ENCODE peak calls at places on chromosomes 12 and 14, in eight cellular contexts. I is NCI-H1930; J is stimulated activated CD4-positive, alpha-beta T cell treated with anti-CD3 and anti-CD28 coated beads, TNF-alpha, amount 100 ng/mL, for 1 hour; T is heart left ventricle; C is upper lobe of left lung; M is EL; D is non-pigmented ciliary epithelial cell; R is endodermal cell. N is an unnamed sample.

GRCh38 chr12:17928708-17929366 is 161.2 kb downstream of the RERGL start:
- DNase-seq in I (no peak), J (no peak), T (no peak), C (no peak), M (peak), D (peak), R (no peak), N (no peak)

GRCh38 chr14:103128631-103129300 is 5.5 kb downstream of the TNFAIP2 start:
- DNase-seq in I (no peak), J (no peak), T (no peak), C (no peak), M (no peak), D (no peak), R (no peak), N (no peak)

GRCh38 chr14:20690848-20691640 is 2.5 kb downstream of the ANG start:
- DNase-seq in I (peak), J (peak), T (peak), C (no peak), M (peak), D (no peak), R (peak), N (no peak)

GRCh38 chr14:104143521-104144452 is 5.4 kb downstream of the KIF26A start:
- DNase-seq in I (no peak), J (no peak), T (no peak), C (no peak), M (no peak), D (no peak), R (peak), N (peak)

GRCh38 chr12:6943387-6943718 is 263 bp upstream of the RNU7-1 start:
- DNase-seq in I (peak), J (peak), T (peak), C (peak), M (peak), D (peak), R (peak), N (peak)

GRCh38 chr12:54759751-54760150 is 94.6 kb upstream of the MUCL1 start:
- DNase-seq in I (peak), J (no peak), T (no peak), C (no peak), M (peak), D (peak), R (peak), N (peak)

GRCh38 chr14:68137704-68138619 is 318.4 kb downstream of the RAD51B start:
- DNase-seq in I (peak), J (no peak), T (no peak), C (peak), M (peak), D (peak), R (peak), N (no peak)

GRCh38 chr12:52969828-52970569 is 21.1 kb downstream of the KRT18 start:
- DNase-seq in I (no peak), J (no peak), T (peak), C (no peak), M (no peak), D (no peak), R (no peak), N (no peak)

GRCh38 chr12:388547-389137 is 478 bp downstream of the KDM5A start:
- DNase-seq in I (no peak), J (peak), T (no peak), C (no peak), M (peak), D (no peak), R (no peak), N (peak)

GRCh38 chr12:117190210-117190781 is at the start of gene FBXO21:
- DNase-seq in I (peak), J (peak), T (peak), C (peak), M (peak), D (peak), R (peak), N (peak)

GRCh38 chr12:124499873-124500231 is 67.6 kb downstream of the NCOR2 start:
- DNase-seq in I (no peak), J (no peak), T (no peak), C (no peak), M (no peak), D (no peak), R (peak), N (no peak)

GRCh38 chr14:52397844-52398243 is 83.7 kb downstream of the PTGER2 start:
- DNase-seq in I (no peak), J (no peak), T (no peak), C (no peak), M (peak), D (peak), R (no peak), N (no peak)

GRCh38 chr12:124543052-124543590 is 24.3 kb downstream of the NCOR2 start:
- DNase-seq in I (no peak), J (no peak), T (no peak), C (no peak), M (no peak), D (no peak), R (no peak), N (no peak)

GRCh38 chr14:69298131-69299071 is 38.4 kb downstream of the GALNT16 start:
- DNase-seq in I (no peak), J (no peak), T (no peak), C (no peak), M (no peak), D (no peak), R (peak), N (no peak)

GRCh38 chr12:48818831-48819590 is 715 bp downstream of the CACNB3 start:
- DNase-seq in I (no peak), J (no peak), T (no peak), C (no peak), M (peak), D (no peak), R (no peak), N (peak)

GRCh38 chr14:100586520-100587247 is 533 bp downstream of the BEGAIN start:
- DNase-seq in I (peak), J (no peak), T (no peak), C (no peak), M (peak), D (no peak), R (peak), N (peak)

GRCh38 chr14:35050652-35051051 is 4.6 kb downstream of the FAM177A1 start:
- DNase-seq in I (no peak), J (no peak), T (peak), C (no peak), M (peak), D (no peak), R (no peak), N (no peak)

GRCh38 chr14:69261761-69262331 is 1.9 kb downstream of the GALNT16 start:
- DNase-seq in I (no peak), J (no peak), T (peak), C (no peak), M (peak), D (no peak), R (peak), N (no peak)

GRCh38 chr14:91405241-91405721 is 12.3 kb downstream of the CCDC88C start:
- DNase-seq in I (no peak), J (no peak), T (no peak), C (no peak), M (no peak), D (no peak), R (no peak), N (no peak)

GRCh38 chr14:69605761-69606160 is 5.6 kb upstream of the SUSD6 start:
- DNase-seq in I (no peak), J (no peak), T (no peak), C (no peak), M (no peak), D (no peak), R (no peak), N (no peak)

GRCh38 chr12:131390408-131391100 is 320.3 kb upstream of the SFSWAP start:
- DNase-seq in I (no peak), J (no peak), T (no peak), C (no peak), M (no peak), D (no peak), R (peak), N (no peak)

GRCh38 chr12:113413488-113413939 is 8.7 kb upstream of the SDSL start:
- DNase-seq in I (no peak), J (no peak), T (no peak), C (peak), M (peak), D (no peak), R (peak), N (no peak)

GRCh38 chr12:47832263-47832933 is 12.7 kb upstream of the HDAC7 start:
- DNase-seq in I (no peak), J (no peak), T (no peak), C (no peak), M (no peak), D (no peak), R (no peak), N (no peak)

GRCh38 chr12:97222391-97222790 is 240.2 kb upstream of the RMST start:
- DNase-seq in I (no peak), J (no peak), T (no peak), C (no peak), M (no peak), D (no peak), R (no peak), N (no peak)

GRCh38 chr12:111034911-111035577 is 114.7 kb upstream of the MYL2 start:
- DNase-seq in I (no peak), J (no peak), T (no peak), C (no peak), M (no peak), D (no peak), R (peak), N (peak)

GRCh38 chr14:95258754-95259593 is 60.7 kb downstream of the CLMN start:
- DNase-seq in I (no peak), J (no peak), T (peak), C (no peak), M (no peak), D (no peak), R (peak), N (no peak)

GRCh38 chr14:36429692-36430091 is 90.3 kb downstream of the NKX2-1 start:
- DNase-seq in I (no peak), J (no peak), T (no peak), C (no peak), M (no peak), D (no peak), R (no peak), N (no peak)

GRCh38 chr12:52828156-52829090 is 5.7 kb downstream of the KRT79 start:
- DNase-seq in I (no peak), J (no peak), T (no peak), C (no peak), M (no peak), D (no peak), R (no peak), N (no peak)

GRCh38 chr14:95452890-95453712 is 63.3 kb downstream of the SYNE3 start:
- DNase-seq in I (no peak), J (no peak), T (no peak), C (no peak), M (no peak), D (no peak), R (no peak), N (peak)

GRCh38 chr14:22460461-22461195 is 128.4 kb downstream of the DAD1 start:
- DNase-seq in I (no peak), J (no peak), T (no peak), C (no peak), M (no peak), D (no peak), R (peak), N (no peak)

GRCh38 chr12:95648990-95649791 is 97.9 kb upstream of the USP44 start:
- DNase-seq in I (no peak), J (no peak), T (no peak), C (no peak), M (peak), D (no peak), R (no peak), N (no peak)

GRCh38 chr12:67354966-67355365 is 85.8 kb downstream of the CAND1 start:
- DNase-seq in I (no peak), J (no peak), T (no peak), C (no peak), M (peak), D (no peak), R (no peak), N (no peak)

N was measured in WERI-Rb-1.